ENCODE peak calls at places on chromosome 6, in five cellular contexts. T is right lobe of liver, K is fibroblast of lung, V is OCI-LY7, Y is choroid plexus epithelial cell. O is an unnamed sample.

GRCh38 chr6:79042088-79042798 is 35.8 kb downstream of the PHIP start:
- DNase-seq in T (no peak), K (no peak), V (no peak), Y (no peak), O (no peak)

GRCh38 chr6:45703041-45703739 is 312.5 kb downstream of the CLIC5 start:
- DNase-seq in T (no peak), K (peak), V (no peak), Y (peak), O (peak)

GRCh38 chr6:7727150-7727950 is 1.5 kb downstream of the BMP6 start:
- DNase-seq in T (no peak), K (no peak), V (peak), Y (no peak), O (peak)

GRCh38 chr6:91659881-91660280 is 1073.0 kb upstream of the MAP3K7 start:
- DNase-seq in T (no peak), K (no peak), V (no peak), Y (no peak), O (no peak)

GRCh38 chr6:41739041-41739440 is 3.6 kb upstream of the TFEB start:
- DNase-seq in T (no peak), K (no peak), V (no peak), Y (no peak), O (no peak)

GRCh38 chr6:19557191-19557590 is 280.0 kb upstream of the ID4 start:
- DNase-seq in T (no peak), K (no peak), V (no peak), Y (no peak), O (no peak)

GRCh38 chr6:54050750-54051149 is 60.5 kb upstream of the MLIP start:
- DNase-seq in T (no peak), K (peak), V (no peak), Y (peak), O (peak)

GRCh38 chr6:124567401-124567800 is 394.8 kb upstream of the RNF217 start:
- DNase-seq in T (no peak), K (no peak), V (no peak), Y (no peak), O (no peak)

GRCh38 chr6:52189974-52190373 is 3.8 kb downstream of the IL17A start:
- DNase-seq in T (no peak), K (no peak), V (no peak), Y (peak), O (no peak)

GRCh38 chr6:152948150-152948768 is 34.6 kb downstream of the FBXO5 start:
- DNase-seq in T (no peak), K (peak), V (peak), Y (peak), O (peak)

GRCh38 chr6:47245745-47246371 is 63.8 kb downstream of the TNFRSF21 start:
- DNase-seq in T (no peak), K (no peak), V (peak), Y (no peak), O (no peak)

GRCh38 chr6:138719011-138719635 is 54.4 kb upstream of the CCDC28A start:
- DNase-seq in T (no peak), K (peak), V (no peak), Y (peak), O (peak)

GRCh38 chr6:88835210-88835609 is 128.2 kb downstream of the RNGTT start:
- DNase-seq in T (no peak), K (no peak), V (no peak), Y (no peak), O (no peak)

GRCh38 chr6:123462141-123462540 is 174.6 kb downstream of the TRDN start:
- DNase-seq in T (no peak), K (no peak), V (no peak), Y (no peak), O (no peak)

GRCh38 chr6:41713161-41713649 is 22.2 kb downstream of the TFEB start:
- DNase-seq in T (peak), K (peak), V (no peak), Y (no peak), O (peak)

DNA sequence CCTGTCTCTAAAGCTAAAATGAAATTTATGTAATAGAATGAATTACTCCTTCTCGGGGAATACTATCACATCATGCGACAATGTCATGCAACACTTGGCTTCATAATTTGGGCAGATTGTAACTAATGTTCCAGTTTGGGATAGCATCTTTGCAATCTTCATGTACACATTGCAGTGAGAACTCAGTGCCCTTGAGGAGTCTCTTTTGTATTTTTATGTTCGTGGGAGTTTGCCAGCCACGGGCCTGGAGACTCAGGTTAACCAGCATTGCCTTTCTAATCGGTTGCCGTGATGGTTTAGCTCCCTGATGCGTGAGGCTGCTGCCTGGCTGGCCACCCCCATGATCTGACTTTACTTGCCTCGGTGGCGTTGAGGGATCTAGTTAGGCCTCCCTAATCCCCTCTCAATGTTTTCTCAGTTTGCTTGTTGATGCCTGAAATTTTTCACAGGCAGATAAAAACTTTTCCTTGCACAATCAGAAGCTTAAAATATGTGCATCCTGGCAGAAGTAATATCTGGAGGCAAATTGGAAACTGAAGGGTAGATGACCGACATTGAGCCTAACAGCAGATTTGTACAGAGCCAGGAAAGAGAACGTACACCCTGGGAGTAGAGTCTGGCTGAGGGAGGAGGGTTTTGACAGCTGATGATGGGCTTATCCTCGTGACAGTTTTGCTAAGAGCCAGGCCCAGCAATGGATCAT is 2.4 kb downstream of the GMPR start:
- DNase-seq in T (no peak), K (no peak), V (no peak), Y (no peak), O (peak)
- H3K4me3 ChIP-seq in T (no peak), K (no peak), V (no peak), Y (no peak), O (no peak)

GRCh38 chr6:154411076-154411475 is 54.5 kb upstream of the IPCEF1 start:
- DNase-seq in T (no peak), K (no peak), V (no peak), Y (peak), O (no peak)
- H3K4me3 ChIP-seq in T (no peak), K (no peak), V (no peak), Y (peak), O (peak)

GRCh38 chr6:113591896-113592827 is 265.0 kb upstream of the MARCKS start:
- DNase-seq in T (no peak), K (peak), V (no peak), Y (peak), O (peak)
- H3K4me3 ChIP-seq in T (no peak), K (no peak), V (no peak), Y (no peak), O (no peak)

GRCh38 chr6:28542440-28543293 is 17.0 kb downstream of the GPX5 start:
- DNase-seq in T (no peak), K (peak), V (peak), Y (peak), O (peak)
- H3K4me3 ChIP-seq in T (peak), K (no peak), V (peak), Y (no peak), O (peak)

GRCh38 chr6:83086751-83087150 is 19.3 kb downstream of the DOP1A start:
- DNase-seq in T (no peak), K (no peak), V (no peak), Y (no peak), O (no peak)
- H3K4me3 ChIP-seq in T (no peak), K (no peak), V (no peak), Y (no peak), O (no peak)

DNA sequence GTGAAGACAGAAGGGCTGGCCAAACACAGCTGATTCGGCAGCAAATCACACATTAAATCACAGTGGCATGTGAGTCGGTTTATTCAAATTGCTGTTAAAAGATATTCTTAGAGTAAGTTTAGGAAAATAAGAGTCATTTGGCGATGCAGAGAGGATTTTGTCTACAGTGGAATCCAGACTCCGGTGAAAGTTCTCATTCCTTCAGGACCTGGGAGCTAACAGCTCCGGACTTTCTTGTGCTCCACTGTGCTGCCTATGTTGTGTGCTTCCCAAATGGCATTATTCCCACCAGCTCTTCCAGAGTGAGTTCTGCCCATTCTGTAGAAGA is 1.5 kb upstream of the EPM2A start:
- DNase-seq in T (no peak), K (peak), V (no peak), Y (peak), O (peak)
- H3K4me3 ChIP-seq in T (no peak), K (no peak), V (peak), Y (no peak), O (no peak)

DNA sequence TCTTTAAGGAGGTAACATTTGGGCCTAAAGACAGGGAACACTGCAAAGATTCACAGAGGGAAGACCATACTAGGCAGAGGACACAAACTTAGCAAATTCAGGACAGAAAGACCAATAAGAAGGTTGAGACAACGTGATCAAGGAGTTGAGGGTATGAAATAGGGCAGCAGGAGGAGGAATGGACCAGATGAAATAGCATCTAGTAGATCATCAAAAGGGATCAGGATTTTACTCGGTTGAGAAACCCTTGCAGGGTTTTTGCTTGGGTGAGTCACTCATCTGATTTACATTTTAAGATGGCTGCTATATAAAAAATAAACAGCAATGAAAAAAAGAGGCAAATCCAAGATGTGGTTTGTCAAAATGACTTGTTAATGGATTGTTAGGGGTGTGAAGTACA is 4.7 kb downstream of the BCLAF1 start:
- DNase-seq in T (no peak), K (peak), V (no peak), Y (peak), O (peak)
- H3K4me3 ChIP-seq in T (no peak), K (peak), V (peak), Y (no peak), O (no peak)

GRCh38 chr6:1848752-1849151 is 239.0 kb downstream of the FOXC1 start:
- DNase-seq in T (no peak), K (no peak), V (no peak), Y (no peak), O (no peak)

GRCh38 chr6:1851681-1852456 is 242.2 kb downstream of the FOXC1 start:
- DNase-seq in T (no peak), K (no peak), V (peak), Y (no peak), O (no peak)

GRCh38 chr6:1850581-1851157 is 241.0 kb downstream of the FOXC1 start:
- DNase-seq in T (no peak), K (no peak), V (no peak), Y (no peak), O (peak)

GRCh38 chr6:1846611-1847010 is 236.9 kb downstream of the FOXC1 start:
- DNase-seq in T (no peak), K (no peak), V (no peak), Y (no peak), O (no peak)

GRCh38 chr6:1849686-1850580 is 240.2 kb downstream of the FOXC1 start:
- DNase-seq in T (no peak), K (no peak), V (no peak), Y (no peak), O (no peak)
- H3K4me3 ChIP-seq in T (no peak), K (no peak), V (no peak), Y (no peak), O (no peak)

GRCh38 chr6:149482542-149483261 is 2.1 kb downstream of the ZC3H12D start:
- DNase-seq in T (no peak), K (no peak), V (peak), Y (no peak), O (no peak)

GRCh38 chr6:149487316-149487715 is 2.5 kb upstream of the ZC3H12D start:
- DNase-seq in T (no peak), K (no peak), V (no peak), Y (no peak), O (no peak)

GRCh38 chr6:149483302-149483701 is 1.5 kb downstream of the ZC3H12D start:
- DNase-seq in T (no peak), K (no peak), V (peak), Y (no peak), O (no peak)

GRCh38 chr6:149484733-149485700 is at the start of gene ZC3H12D:
- DNase-seq in T (no peak), K (peak), V (peak), Y (peak), O (peak)

GRCh38 chr6:149483849-149484635 is 772 bp downstream of the ZC3H12D start:
- DNase-seq in T (no peak), K (no peak), V (peak), Y (peak), O (no peak)
- H3K4me3 ChIP-seq in T (no peak), K (no peak), V (peak), Y (no peak), O (no peak)

GRCh38 chr6:113970808-113971676 is at the start of gene HDAC2:
- DNase-seq in T (peak), K (peak), V (peak), Y (peak), O (peak)

GRCh38 chr6:113969888-113970807 is 800 bp downstream of the HDAC2 start:
- DNase-seq in T (peak), K (peak), V (peak), Y (peak), O (peak)

GRCh38 chr6:113967777-113968176 is 3.2 kb downstream of the HDAC2 start:
- DNase-seq in T (no peak), K (no peak), V (no peak), Y (no peak), O (no peak)

GRCh38 chr6:113971786-113972185 is 838 bp upstream of the HDAC2 start:
- DNase-seq in T (no peak), K (peak), V (peak), Y (peak), O (no peak)

DNA sequence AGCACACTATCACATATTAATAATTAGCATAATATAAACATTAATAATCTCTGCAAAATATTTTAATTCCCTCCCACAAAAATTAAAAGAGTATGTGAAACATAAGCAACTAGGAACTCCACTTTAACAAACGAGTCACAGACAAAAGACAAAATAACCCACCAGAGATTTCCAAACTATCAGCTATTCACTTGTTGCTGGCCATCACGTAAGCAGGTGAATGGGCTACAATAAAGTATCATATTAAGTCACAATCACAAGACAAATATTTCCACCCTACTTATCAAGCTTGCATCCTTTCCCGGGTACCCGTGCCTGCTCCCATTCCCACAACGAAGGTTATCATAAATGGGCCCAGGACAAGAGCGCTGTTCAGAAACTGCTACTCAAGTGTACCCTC is 2.5 kb downstream of the HDAC2 start:
- DNase-seq in T (no peak), K (no peak), V (no peak), Y (no peak), O (no peak)
- H3K4me3 ChIP-seq in T (no peak), K (no peak), V (peak), Y (peak), O (no peak)

O was measured in fibroblast of villous mesenchyme.